ENCODE peak calls at places on chromosomes 11 and 22, in nine cellular contexts. H is T-helper 17 cell; U is stimulated activated CD4-positive, alpha-beta T cell treated with anti-CD3 and anti-CD28 coated beads, Interleukin-1b, Interleukin-23, amount 100 ng/mL, for 24 hours; Q is mucosa of gallbladder; V is activated T-helper 9 cell treated with anti-CD3 and anti-CD28 coated beads, Interleukin-2, amount 50 U/mL, for 16 hours; Y is activated T-cell treated with anti-CD3 and anti-CD28 coated beads for 1 hour; T is neural progenitor cell; G is stimulated activated CD8-positive, alpha-beta memory T cell treated with anti-CD3 and anti-CD28 coated beads, Interleukin-4, amount 100 ng/mL, for 48 hours; M is Calu3. N is an unnamed sample.

GRCh38 chr11:69657911-69658605 is 17.1 kb downstream of the LTO1 start:
- DNase-seq in H (no peak), U (no peak), Q (no peak), V (no peak), Y (no peak), T (peak; percentile 97), G (no peak), M (no peak), N (peak; percentile 22)

GRCh38 chr22:31676700-31677099 is 14.7 kb upstream of the PISD start:
- DNase-seq in H (peak; percentile 90), U (peak; percentile 92), Q (peak; percentile 96), V (peak; percentile 86), Y (peak; percentile 83), T (peak; percentile 89), G (peak; percentile 94), M (peak; percentile 97), N (peak; percentile 96)

GRCh38 chr11:106152824-106153223 is 75.4 kb downstream of the AASDHPPT start:
- DNase-seq in H (no peak), U (no peak), Q (no peak), V (no peak), Y (no peak), T (no peak), G (no peak), M (no peak), N (no peak)

GRCh38 chr11:78371221-78371899 is 46.3 kb downstream of the GAB2 start:
- DNase-seq in H (no peak), U (no peak), Q (no peak), V (no peak), Y (no peak), T (no peak), G (no peak), M (no peak), N (no peak)

GRCh38 chr22:30250713-30251267 is 4.2 kb upstream of the LIF start:
- DNase-seq in H (no peak), U (no peak), Q (no peak), V (no peak), Y (no peak), T (no peak), G (peak; percentile 68), M (peak; percentile 92), N (no peak)

GRCh38 chr22:21719024-21719423 is 16.6 kb downstream of the YPEL1 start:
- DNase-seq in H (no peak), U (no peak), Q (no peak), V (no peak), Y (no peak), T (no peak), G (no peak), M (no peak), N (no peak)

GRCh38 chr22:36365020-36365411 is 22.8 kb downstream of the MYH9 start:
- DNase-seq in H (peak; percentile 86), U (peak; percentile 92), Q (peak; percentile 75), V (peak; percentile 85), Y (peak; percentile 74), T (peak; percentile 46), G (peak; percentile 90), M (peak; percentile 78), N (no peak)

GRCh38 chr11:64384039-64384737 is 25.2 kb downstream of the RPS6KA4 start:
- DNase-seq in H (no peak), U (no peak), Q (no peak), V (no peak), Y (no peak), T (no peak), G (no peak), M (no peak), N (peak; percentile 51)

GRCh38 chr22:46969491-46969890 is 207.0 kb downstream of the TBC1D22A start:
- DNase-seq in H (no peak), U (peak; percentile 15), Q (no peak), V (no peak), Y (no peak), T (no peak), G (peak; percentile 81), M (no peak), N (no peak)

GRCh38 chr11:2924381-2924780 is 4.8 kb downstream of the PHLDA2 start:
- DNase-seq in H (no peak), U (no peak), Q (no peak), V (no peak), Y (no peak), T (no peak), G (no peak), M (no peak), N (no peak)

GRCh38 chr11:10496296-10496936 is 41.4 kb downstream of the AMPD3 start:
- DNase-seq in H (no peak), U (no peak), Q (peak; percentile 6), V (no peak), Y (no peak), T (no peak), G (no peak), M (no peak), N (no peak)

GRCh38 chr11:115886111-115886733 is 382.0 kb upstream of the CADM1 start:
- DNase-seq in H (no peak), U (no peak), Q (no peak), V (no peak), Y (no peak), T (no peak), G (no peak), M (no peak), N (no peak)

GRCh38 chr22:44089717-44090570 is 65.8 kb downstream of the PARVB start:
- DNase-seq in H (no peak), U (no peak), Q (no peak), V (no peak), Y (no peak), T (no peak), G (no peak), M (no peak), N (no peak)

GRCh38 chr11:35517481-35517880 is 7.9 kb downstream of the PAMR1 start:
- DNase-seq in H (no peak), U (no peak), Q (no peak), V (no peak), Y (no peak), T (no peak), G (no peak), M (no peak), N (no peak)

GRCh38 chr11:2679011-2679676 is 20.6 kb downstream of the KCNQ1OT1 start:
- DNase-seq in H (no peak), U (no peak), Q (no peak), V (no peak), Y (no peak), T (no peak), G (no peak), M (no peak), N (no peak)

GRCh38 chr22:46262449-46263207 is 515 bp downstream of the PKDREJ start:
- DNase-seq in H (no peak), U (peak; percentile 36), Q (peak; percentile 74), V (no peak), Y (no peak), T (peak; percentile 74), G (peak; percentile 64), M (no peak), N (peak; percentile 86)

GRCh38 chr22:39183991-39184585 is 31.6 kb upstream of the CBX7 start:
- DNase-seq in H (no peak), U (no peak), Q (no peak), V (no peak), Y (no peak), T (no peak), G (no peak), M (no peak), N (peak; percentile 56)

GRCh38 chr11:130897262-130898182 is 18.8 kb downstream of the SNX19 start:
- DNase-seq in H (no peak), U (no peak), Q (peak; percentile 65), V (no peak), Y (no peak), T (no peak), G (no peak), M (peak; percentile 77), N (peak; percentile 84)

GRCh38 chr11:111935331-111936044 is 1.7 kb upstream of the DIXDC1 start:
- DNase-seq in H (no peak), U (no peak), Q (no peak), V (no peak), Y (no peak), T (no peak), G (peak; percentile 33), M (no peak), N (no peak)

GRCh38 chr11:71281901-71282300 is 29.5 kb upstream of the SHANK2 start:
- DNase-seq in H (no peak), U (no peak), Q (no peak), V (no peak), Y (no peak), T (no peak), G (no peak), M (no peak), N (no peak)

GRCh38 chr11:134207538-134208239 is 16.1 kb downstream of the NCAPD3 start:
- DNase-seq in H (peak; percentile 48), U (peak; percentile 36), Q (no peak), V (peak; percentile 42), Y (peak; percentile 57), T (peak; percentile 43), G (peak; percentile 78), M (peak; percentile 66), N (peak; percentile 49)

GRCh38 chr22:26072611-26073010 is 96.7 kb upstream of the SEZ6L start:
- DNase-seq in H (no peak), U (no peak), Q (no peak), V (no peak), Y (no peak), T (no peak), G (no peak), M (no peak), N (no peak)

GRCh38 chr11:64285885-64286800 is 495 bp downstream of the GPR137 start:
- DNase-seq in H (no peak), U (no peak), Q (no peak), V (no peak), Y (no peak), T (peak; percentile 39), G (no peak), M (peak; percentile 56), N (no peak)

GRCh38 chr22:49457146-49457545 is 370.5 kb downstream of the BRD1 start:
- DNase-seq in H (no peak), U (no peak), Q (no peak), V (no peak), Y (no peak), T (no peak), G (no peak), M (no peak), N (no peak)

GRCh38 chr11:95925011-95925410 is 1.1 kb upstream of the MTMR2 start:
- DNase-seq in H (no peak), U (no peak), Q (no peak), V (no peak), Y (no peak), T (peak; percentile 4), G (no peak), M (no peak), N (no peak)

GRCh38 chr11:92226331-92227232 is 2.0 kb downstream of the FAT3 start:
- DNase-seq in H (no peak), U (no peak), Q (no peak), V (no peak), Y (no peak), T (peak; percentile 78), G (no peak), M (peak; percentile 33), N (peak; percentile 31)

GRCh38 chr11:62205441-62205840 is 3.0 kb upstream of the SCGB2A1 start:
- DNase-seq in H (no peak), U (no peak), Q (no peak), V (no peak), Y (no peak), T (no peak), G (no peak), M (no peak), N (no peak)

GRCh38 chr22:36328635-36329216 is 59.0 kb downstream of the MYH9 start:
- DNase-seq in H (peak; percentile 27), U (no peak), Q (peak; percentile 60), V (peak; percentile 41), Y (no peak), T (no peak), G (peak; percentile 71), M (no peak), N (peak; percentile 71)

GRCh38 chr11:112366777-112367176 is 106.1 kb upstream of the PLET1 start:
- DNase-seq in H (no peak), U (no peak), Q (no peak), V (no peak), Y (no peak), T (no peak), G (no peak), M (no peak), N (no peak)